ENCODE peak calls at places on chromosome 5, in five cellular contexts. P is AG04450, D is kidney, X is left ventricle myocardium inferior, A is K562. E is an unnamed sample.
A peak's percentile ranks its signal among the peaks of the same experiment; 100 is the strongest.

GRCh38 chr5:176611435-176611834 is 1.5 kb upstream of the GPRIN1 start:
- DNase-seq in X (peak; percentile 77), P (peak; percentile 69), A (peak; percentile 64), D (peak; percentile 83), E (peak; percentile 32)

GRCh38 chr5:143134269-143134668 is 269.2 kb downstream of the NR3C1 start:
- DNase-seq in A (no peak), D (no peak), P (no peak), X (no peak), E (peak; percentile 26)

GRCh38 chr5:90690317-90690716 is 131.7 kb downstream of the ADGRV1 start:
- DNase-seq in D (no peak), P (no peak), A (no peak), X (no peak), E (no peak)

GRCh38 chr5:96658272-96658671 is 3.9 kb upstream of the CAST start:
- DNase-seq in P (no peak), A (no peak), D (no peak), X (no peak), E (no peak)

GRCh38 chr5:133311171-133311570 is 259.4 kb downstream of the HSPA4 start:
- DNase-seq in A (no peak), X (no peak), P (no peak), D (no peak), E (no peak)

GRCh38 chr5:58818515-58818914 is 235.6 kb downstream of the RAB3C start:
- DNase-seq in D (no peak), A (no peak), X (no peak), P (no peak), E (no peak)

GRCh38 chr5:151805414-151806225 is 33.9 kb downstream of the G3BP1 start:
- DNase-seq in D (no peak), P (no peak), X (no peak), A (no peak), E (peak; percentile 25)

GRCh38 chr5:58074222-58074621 is 385.7 kb downstream of the PLK2 start:
- DNase-seq in X (no peak), P (no peak), A (no peak), D (no peak), E (no peak)

GRCh38 chr5:160209917-160210316 is 19.4 kb upstream of the FABP6 start:
- DNase-seq in P (no peak), A (no peak), D (no peak), X (no peak), E (no peak)

GRCh38 chr5:176365663-176366574 is 632 bp downstream of the ARL10 start:
- DNase-seq in A (no peak), X (peak; percentile 64), P (no peak), D (peak; percentile 84), E (no peak)

GRCh38 chr5:6674421-6674820 is 38.8 kb upstream of the TENT4A start:
- DNase-seq in X (no peak), D (no peak), P (no peak), A (no peak), E (no peak)

GRCh38 chr5:115770466-115770865 is 46.0 kb downstream of the CDO1 start:
- DNase-seq in D (no peak), A (peak; percentile 18), X (no peak), P (no peak), E (no peak)

GRCh38 chr5:34017254-34017653 is 9.4 kb upstream of the AMACR start:
- DNase-seq in A (no peak), P (no peak), X (no peak), D (no peak), E (no peak)

GRCh38 chr5:180847053-180847452 is 14.0 kb downstream of the ZFP62 start:
- DNase-seq in P (no peak), X (no peak), A (no peak), D (no peak), E (no peak)

GRCh38 chr5:130520211-130520610 is 615.9 kb downstream of the CHSY3 start:
- DNase-seq in X (no peak), A (no peak), D (no peak), P (no peak), E (no peak)

GRCh38 chr5:130514984-130515690 is 610.9 kb downstream of the CHSY3 start:
- DNase-seq in X (no peak), D (no peak), A (no peak), P (peak; percentile 3), E (no peak)
- H3K27ac ChIP-seq in X (no peak overlapping the region), D (no peak overlapping the region), A (no peak overlapping the region), P (no peak overlapping the region), E (no peak overlapping the region)

GRCh38 chr5:109694451-109694891 is 4.7 kb downstream of the MAN2A1 start:
- DNase-seq in P (no peak), X (no peak), A (no peak), D (no peak), E (no peak)
- H3K27ac ChIP-seq in P (peak overlapping the region; percentile 25), X (peak overlapping the region; percentile 27), A (no peak overlapping the region), D (no peak overlapping the region), E (peak overlapping the region; percentile 94)

DNA sequence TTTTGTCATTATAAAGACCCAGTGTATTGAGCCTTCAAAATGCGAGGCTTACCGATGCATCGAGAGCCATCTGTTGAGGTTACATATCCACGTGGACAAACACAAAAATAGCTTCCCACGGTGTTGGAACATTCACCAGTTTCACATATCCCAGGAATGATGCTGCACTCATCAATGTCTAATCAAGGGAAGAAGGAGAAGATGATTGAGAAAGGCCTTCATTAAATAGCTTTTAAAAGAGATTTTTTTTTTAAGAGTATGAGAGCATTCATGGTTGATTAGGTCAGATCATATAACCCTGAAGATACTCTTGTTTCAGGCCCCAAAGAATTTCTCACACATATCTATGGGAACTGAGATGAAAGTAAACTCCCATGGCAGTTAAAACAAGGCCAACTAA is 129.4 kb downstream of the FBN2 start:
- DNase-seq in D (no peak), P (no peak), A (no peak), X (no peak), E (no peak)
- H3K27ac ChIP-seq in D (no peak overlapping the region), P (no peak overlapping the region), A (no peak overlapping the region), X (peak overlapping the region; percentile 41), E (no peak overlapping the region)

GRCh38 chr5:40991981-40992559 is 79.1 kb downstream of the MROH2B start:
- DNase-seq in P (no peak), D (no peak), A (no peak), X (no peak), E (no peak)
- H3K27ac ChIP-seq in P (no peak overlapping the region), D (peak overlapping the region; percentile 73), A (no peak overlapping the region), X (peak overlapping the region; percentile 87), E (peak overlapping the region; percentile 51)

GRCh38 chr5:125044491-125045282 is 298.2 kb upstream of the ZNF608 start:
- DNase-seq in D (no peak), P (no peak), A (no peak), X (no peak), E (no peak)
- H3K27ac ChIP-seq in D (peak overlapping the region; percentile 63), P (no peak overlapping the region), A (no peak overlapping the region), X (no peak overlapping the region), E (no peak overlapping the region)

GRCh38 chr5:89437450-89438435 is 554.8 kb upstream of the MEF2C start:
- DNase-seq in X (no peak), P (no peak), D (no peak), A (no peak), E (no peak)
- H3K27ac ChIP-seq in X (peak overlapping the region; percentile 15), P (no peak overlapping the region), D (no peak overlapping the region), A (no peak overlapping the region), E (peak overlapping the region; percentile 68)

DNA sequence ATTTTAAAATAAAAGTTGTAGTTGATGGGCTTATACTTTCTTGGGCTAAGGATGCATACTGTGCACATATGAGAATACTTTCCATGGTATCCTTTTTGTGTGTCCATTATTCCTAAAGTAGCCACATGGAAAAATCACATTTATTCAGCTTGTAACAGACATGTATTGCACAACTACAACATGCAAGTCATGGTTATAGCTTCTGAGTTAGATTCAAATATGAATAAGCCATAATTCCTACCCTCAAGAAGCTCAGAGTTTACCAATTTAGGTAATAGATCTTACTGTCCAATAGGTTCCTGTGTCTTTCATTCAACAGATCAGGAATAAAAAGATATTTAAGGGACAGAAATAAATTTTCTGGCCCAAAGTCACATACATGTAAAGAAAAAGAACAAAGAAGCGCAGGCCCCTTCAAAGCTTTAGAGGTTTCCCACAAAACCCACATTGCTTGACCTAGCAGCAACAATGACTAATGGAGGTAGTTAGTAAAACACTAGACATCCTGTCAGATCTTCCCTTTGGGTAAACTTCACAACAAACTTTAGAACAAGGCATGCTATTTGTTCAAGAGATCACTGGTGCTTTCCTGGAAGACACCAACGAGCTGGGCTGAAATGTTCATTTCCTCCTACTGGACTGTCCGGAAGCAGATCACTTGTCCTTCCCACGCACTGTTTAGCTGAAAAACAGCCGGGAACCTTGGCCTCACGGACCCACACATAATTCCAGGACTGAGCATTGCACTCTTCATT is 78.4 kb upstream of the ITGA1 start:
- DNase-seq in X (no peak), A (no peak), P (no peak), D (no peak), E (no peak)
- H3K27ac ChIP-seq in X (peak overlapping the region; percentile 74), A (no peak overlapping the region), P (no peak overlapping the region), D (no peak overlapping the region), E (no peak overlapping the region)

DNA sequence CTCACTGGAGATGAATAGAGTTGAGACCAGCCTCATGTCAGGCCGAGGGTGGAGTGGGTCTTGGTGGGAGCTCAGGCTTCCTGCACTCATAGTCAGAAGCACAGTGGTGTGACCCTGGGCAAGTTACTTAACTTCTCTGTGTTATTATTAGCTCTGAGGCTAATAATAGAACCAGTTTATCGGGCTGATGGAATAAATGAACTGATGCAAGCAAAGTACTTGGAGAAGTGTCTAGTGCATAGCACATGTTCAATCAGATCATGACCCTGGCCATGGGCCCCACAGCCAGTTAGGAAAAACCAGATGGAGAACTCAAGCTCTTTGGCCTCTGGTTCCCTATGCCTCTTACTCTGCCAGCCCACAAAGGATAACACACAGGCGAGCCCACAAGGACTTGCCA is 45.3 kb upstream of the OSMR start:
- DNase-seq in X (no peak), P (no peak), D (peak; percentile 66), A (no peak), E (no peak)
- H3K27ac ChIP-seq in X (peak overlapping the region; percentile 65), P (no peak overlapping the region), D (no peak overlapping the region), A (no peak overlapping the region), E (peak overlapping the region; percentile 44)

GRCh38 chr5:82570-82969 is 9.4 kb upstream of the PLEKHG4B start:
- DNase-seq in P (no peak), X (no peak), D (no peak), A (no peak), E (no peak)
- H3K27ac ChIP-seq in P (no peak overlapping the region), X (no peak overlapping the region), D (no peak overlapping the region), A (no peak overlapping the region), E (no peak overlapping the region)

GRCh38 chr5:50744761-50745160 is 78.3 kb downstream of the PARP8 start:
- DNase-seq in D (no peak), P (peak; percentile 23), A (no peak), X (no peak), E (no peak)
- H3K27ac ChIP-seq in D (peak overlapping the region; percentile 0), P (no peak overlapping the region), A (no peak overlapping the region), X (peak overlapping the region; percentile 31), E (no peak overlapping the region)